ENCODE peak calls at places on chromosomes 12 and 14, in eight cellular contexts. S is GM06990; D is NCI-H1092; L is right cardiac atrium; Y is stimulated activated naive CD8-positive, alpha-beta T cell treated with anti-CD3 and anti-CD28 coated beads, Interleukin-15, Interleukin-2, amounts not matched to agents 100 U/mL and 50 U/mL, for 24 hours; P is NCI-H1417; T is pancreas; O is GM13977. H is an unnamed sample.

GRCh38 chr14:104228716-104229620 is 90.6 kb downstream of the KIF26A start:
- DNase-seq in S (no peak), D (no peak), L (no peak), Y (no peak), P (no peak), T (no peak), O (no peak), H (no peak)

GRCh38 chr12:70661762-70662161 is 24.5 kb upstream of the PTPRB start:
- DNase-seq in S (no peak), D (no peak), L (no peak), Y (no peak), P (no peak), T (no peak), O (peak), H (no peak)

GRCh38 chr14:73758392-73759182 is 44.4 kb upstream of the PNMA1 start:
- DNase-seq in S (peak), D (peak), L (peak), Y (peak), P (peak), T (peak), O (peak), H (peak)

GRCh38 chr12:108542320-108542719 is 18.7 kb downstream of the SART3 start:
- DNase-seq in S (no peak), D (no peak), L (no peak), Y (no peak), P (no peak), T (no peak), O (no peak), H (no peak)

GRCh38 chr12:68479832-68480291 is 130.8 kb upstream of the RAP1B start:
- DNase-seq in S (no peak), D (no peak), L (no peak), Y (no peak), P (no peak), T (no peak), O (no peak), H (no peak)

GRCh38 chr12:10941916-10942607 is 3.0 kb upstream of the TAS2R14 start:
- DNase-seq in S (peak), D (no peak), L (no peak), Y (no peak), P (peak), T (peak), O (no peak), H (no peak)

GRCh38 chr14:59283380-59283779 is 94.9 kb downstream of the DAAM1 start:
- DNase-seq in S (no peak), D (no peak), L (no peak), Y (no peak), P (peak), T (no peak), O (no peak), H (no peak)

GRCh38 chr12:27279836-27280235 is 35.8 kb downstream of the STK38L start:
- DNase-seq in S (no peak), D (no peak), L (no peak), Y (no peak), P (no peak), T (no peak), O (no peak), H (no peak)

GRCh38 chr12:63440063-63440462 is 228.2 kb downstream of the DPY19L2 start:
- DNase-seq in S (no peak), D (no peak), L (no peak), Y (no peak), P (peak), T (no peak), O (no peak), H (no peak)

GRCh38 chr12:106739815-106740552 is 34.5 kb upstream of the RIC8B start:
- DNase-seq in S (no peak), D (no peak), L (no peak), Y (no peak), P (no peak), T (no peak), O (no peak), H (no peak)

H was measured in testis.